ENCODE peak calls at places on chromosomes 16 and 17, in nine cellular contexts. One of them, this sample, is unnamed.

GRCh38 chr17:54903375-54903774 is 2.7 kb downstream of the TOM1L1 start:
- DNase-seq in WERI-Rb-1: no peak
- DNase-seq in HL-60: no peak
- DNase-seq in breast epithelium: peak
- DNase-seq in tibial nerve: no peak
- DNase-seq in psoas muscle: peak
- DNase-seq in hepatocyte: peak
- DNase-seq in cardiac muscle cell: no peak
- DNase-seq in BE2C: peak
- DNase-seq in this sample: peak

GRCh38 chr17:17681744-17682292 is 560 bp downstream of the RAI1 start:
- DNase-seq in psoas muscle: peak
- DNase-seq in hepatocyte: peak
- DNase-seq in cardiac muscle cell: no peak
- DNase-seq in BE2C: peak
- DNase-seq in WERI-Rb-1: peak
- DNase-seq in HL-60: peak
- DNase-seq in breast epithelium: no peak
- DNase-seq in tibial nerve: no peak
- DNase-seq in this sample: no peak

GRCh38 chr16:55047331-55047730 is 116.7 kb downstream of the IRX5 start:
- DNase-seq in BE2C: no peak
- DNase-seq in psoas muscle: no peak
- DNase-seq in breast epithelium: no peak
- DNase-seq in WERI-Rb-1: no peak
- DNase-seq in cardiac muscle cell: no peak
- DNase-seq in HL-60: no peak
- DNase-seq in tibial nerve: no peak
- DNase-seq in hepatocyte: no peak
- DNase-seq in this sample: no peak

GRCh38 chr17:15261818-15262290 is 3.3 kb downstream of the PMP22 start:
- DNase-seq in psoas muscle: no peak
- DNase-seq in breast epithelium: no peak
- DNase-seq in WERI-Rb-1: no peak
- DNase-seq in cardiac muscle cell: no peak
- DNase-seq in tibial nerve: no peak
- DNase-seq in HL-60: no peak
- DNase-seq in BE2C: peak
- DNase-seq in hepatocyte: no peak
- DNase-seq in this sample: no peak

GRCh38 chr17:67582632-67583230 is 135.0 kb upstream of the NOL11 start:
- DNase-seq in tibial nerve: no peak
- DNase-seq in cardiac muscle cell: no peak
- DNase-seq in BE2C: peak
- DNase-seq in WERI-Rb-1: no peak
- DNase-seq in hepatocyte: no peak
- DNase-seq in breast epithelium: no peak
- DNase-seq in psoas muscle: no peak
- DNase-seq in HL-60: no peak
- DNase-seq in this sample: peak

GRCh38 chr17:79047923-79048825 is 24.2 kb downstream of the C1QTNF1 start:
- DNase-seq in hepatocyte: no peak
- DNase-seq in cardiac muscle cell: no peak
- DNase-seq in BE2C: no peak
- DNase-seq in WERI-Rb-1: no peak
- DNase-seq in HL-60: no peak
- DNase-seq in breast epithelium: no peak
- DNase-seq in psoas muscle: peak
- DNase-seq in tibial nerve: no peak
- DNase-seq in this sample: no peak

GRCh38 chr17:21239680-21240374 is 13.4 kb downstream of the NATD1 start:
- DNase-seq in tibial nerve: no peak
- DNase-seq in psoas muscle: no peak
- DNase-seq in WERI-Rb-1: no peak
- DNase-seq in hepatocyte: no peak
- DNase-seq in BE2C: no peak
- DNase-seq in breast epithelium: no peak
- DNase-seq in cardiac muscle cell: peak
- DNase-seq in HL-60: peak
- DNase-seq in this sample: no peak

GRCh38 chr17:80319999-80320344 is 59.3 kb downstream of the RNF213 start:
- DNase-seq in HL-60: no peak
- DNase-seq in psoas muscle: no peak
- DNase-seq in BE2C: no peak
- DNase-seq in hepatocyte: no peak
- DNase-seq in cardiac muscle cell: no peak
- DNase-seq in breast epithelium: no peak
- DNase-seq in WERI-Rb-1: no peak
- DNase-seq in tibial nerve: no peak
- DNase-seq in this sample: no peak

GRCh38 chr16:3774156-3774767 is 56.9 kb upstream of the TRAP1 start:
- DNase-seq in HL-60: no peak
- DNase-seq in BE2C: peak
- DNase-seq in tibial nerve: peak
- DNase-seq in psoas muscle: no peak
- DNase-seq in cardiac muscle cell: no peak
- DNase-seq in hepatocyte: no peak
- DNase-seq in breast epithelium: no peak
- DNase-seq in WERI-Rb-1: no peak
- DNase-seq in this sample: no peak

GRCh38 chr17:79560527-79560926 is 50.3 kb downstream of the RBFOX3 start:
- DNase-seq in WERI-Rb-1: no peak
- DNase-seq in breast epithelium: no peak
- DNase-seq in HL-60: no peak
- DNase-seq in BE2C: no peak
- DNase-seq in cardiac muscle cell: no peak
- DNase-seq in psoas muscle: peak
- DNase-seq in tibial nerve: no peak
- DNase-seq in hepatocyte: no peak
- DNase-seq in this sample: no peak

GRCh38 chr17:58324409-58325288 is 3.9 kb downstream of the TSPOAP1 start:
- DNase-seq in cardiac muscle cell: peak
- DNase-seq in WERI-Rb-1: peak
- DNase-seq in hepatocyte: peak
- DNase-seq in tibial nerve: no peak
- DNase-seq in BE2C: peak
- DNase-seq in psoas muscle: peak
- DNase-seq in breast epithelium: no peak
- DNase-seq in HL-60: no peak
- DNase-seq in this sample: peak

GRCh38 chr17:72370819-72371218 is 250.0 kb downstream of the SOX9 start:
- DNase-seq in breast epithelium: no peak
- DNase-seq in cardiac muscle cell: no peak
- DNase-seq in BE2C: no peak
- DNase-seq in psoas muscle: no peak
- DNase-seq in tibial nerve: no peak
- DNase-seq in WERI-Rb-1: no peak
- DNase-seq in HL-60: no peak
- DNase-seq in hepatocyte: no peak
- DNase-seq in this sample: no peak

GRCh38 chr16:14509055-14509454 is 121.0 kb downstream of the PARN start:
- DNase-seq in psoas muscle: no peak
- DNase-seq in HL-60: no peak
- DNase-seq in hepatocyte: no peak
- DNase-seq in tibial nerve: no peak
- DNase-seq in WERI-Rb-1: no peak
- DNase-seq in breast epithelium: no peak
- DNase-seq in BE2C: no peak
- DNase-seq in cardiac muscle cell: no peak
- DNase-seq in this sample: peak

GRCh38 chr17:1752425-1752941 is 9.4 kb upstream of the SERPINF1 start:
- DNase-seq in tibial nerve: no peak
- DNase-seq in HL-60: peak
- DNase-seq in BE2C: no peak
- DNase-seq in hepatocyte: no peak
- DNase-seq in cardiac muscle cell: no peak
- DNase-seq in psoas muscle: no peak
- DNase-seq in WERI-Rb-1: no peak
- DNase-seq in breast epithelium: peak
- DNase-seq in this sample: no peak

GRCh38 chr16:5033256-5034166 is at the start of gene NAGPA:
- DNase-seq in tibial nerve: peak
- DNase-seq in breast epithelium: peak
- DNase-seq in hepatocyte: peak
- DNase-seq in BE2C: peak
- DNase-seq in cardiac muscle cell: peak
- DNase-seq in psoas muscle: peak
- DNase-seq in WERI-Rb-1: peak
- DNase-seq in HL-60: peak
- DNase-seq in this sample: no peak

GRCh38 chr17:81345211-81346089 is 49.8 kb upstream of the BAHCC1 start:
- DNase-seq in HL-60: peak
- DNase-seq in tibial nerve: peak
- DNase-seq in BE2C: peak
- DNase-seq in psoas muscle: peak
- DNase-seq in WERI-Rb-1: peak
- DNase-seq in hepatocyte: peak
- DNase-seq in breast epithelium: peak
- DNase-seq in cardiac muscle cell: peak
- DNase-seq in this sample: no peak

GRCh38 chr16:89437991-89438390 is 52.4 kb downstream of the ANKRD11 start:
- DNase-seq in breast epithelium: no peak
- DNase-seq in WERI-Rb-1: no peak
- DNase-seq in BE2C: no peak
- DNase-seq in tibial nerve: no peak
- DNase-seq in hepatocyte: no peak
- DNase-seq in psoas muscle: no peak
- DNase-seq in cardiac muscle cell: no peak
- DNase-seq in HL-60: no peak
- DNase-seq in this sample: no peak

GRCh38 chr17:70314506-70314905 is 145.2 kb downstream of the KCNJ2 start:
- DNase-seq in WERI-Rb-1: no peak
- DNase-seq in HL-60: peak
- DNase-seq in breast epithelium: no peak
- DNase-seq in tibial nerve: no peak
- DNase-seq in BE2C: peak
- DNase-seq in psoas muscle: no peak
- DNase-seq in hepatocyte: no peak
- DNase-seq in cardiac muscle cell: no peak
- DNase-seq in this sample: no peak
- TF ChIP-seq CTCF in WERI-Rb-1: no peak
- TF ChIP-seq CTCF in HL-60: no peak
- TF ChIP-seq CTCF in breast epithelium: no peak
- TF ChIP-seq CTCF in tibial nerve: no peak
- TF ChIP-seq CTCF in BE2C: no peak
- TF ChIP-seq CTCF in psoas muscle: no peak
- TF ChIP-seq CTCF in hepatocyte: no peak
- TF ChIP-seq CTCF in cardiac muscle cell: no peak
- TF ChIP-seq CTCF in this sample: no peak

DNA sequence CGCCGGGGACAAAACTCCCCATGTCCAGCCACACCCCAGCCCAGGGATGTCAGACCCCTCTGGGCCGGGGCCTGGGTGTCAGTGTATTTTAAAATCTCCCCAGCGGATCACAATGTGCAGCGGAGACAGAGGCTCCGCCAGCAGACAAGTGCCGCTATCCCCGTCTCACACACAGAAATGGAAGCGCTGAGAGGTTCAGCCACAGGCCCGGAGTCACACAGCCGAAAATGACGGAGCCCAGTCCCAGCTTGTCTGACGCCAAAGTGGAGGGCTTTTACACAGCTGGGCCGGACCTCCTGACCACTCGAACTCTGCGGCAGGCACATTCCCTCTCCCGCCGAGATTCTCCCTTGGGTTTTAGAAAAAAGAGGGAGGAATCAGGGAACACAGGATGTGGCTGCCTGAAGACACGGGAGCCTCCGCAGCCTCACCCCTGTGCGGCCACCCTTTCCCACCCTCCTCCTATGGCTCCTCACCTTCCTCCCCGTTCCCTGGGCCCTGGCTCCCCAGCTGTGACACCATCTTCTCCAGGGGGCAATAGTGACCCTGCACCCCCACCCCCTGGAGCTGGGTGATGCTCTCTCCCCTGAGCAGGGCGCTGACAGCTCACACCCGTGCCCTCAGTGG is 6.8 kb upstream of the OSGIN1 start:
- DNase-seq in cardiac muscle cell: no peak
- DNase-seq in WERI-Rb-1: no peak
- DNase-seq in BE2C: no peak
- DNase-seq in breast epithelium: no peak
- DNase-seq in psoas muscle: no peak
- DNase-seq in tibial nerve: no peak
- DNase-seq in HL-60: no peak
- DNase-seq in hepatocyte: no peak
- DNase-seq in this sample: no peak
- H3K4me3 ChIP-seq in cardiac muscle cell: no peak
- H3K4me3 ChIP-seq in WERI-Rb-1: no peak
- H3K4me3 ChIP-seq in BE2C: no peak
- H3K4me3 ChIP-seq in breast epithelium: no peak
- H3K4me3 ChIP-seq in psoas muscle: no peak
- H3K4me3 ChIP-seq in tibial nerve: no peak
- H3K4me3 ChIP-seq in HL-60: no peak
- H3K4me3 ChIP-seq in hepatocyte: no peak
- H3K4me3 ChIP-seq in this sample: no peak

GRCh38 chr17:19756551-19756950 is 8.5 kb upstream of the ALDH3A1 start:
- DNase-seq in breast epithelium: no peak
- DNase-seq in WERI-Rb-1: no peak
- DNase-seq in psoas muscle: peak
- DNase-seq in BE2C: no peak
- DNase-seq in tibial nerve: no peak
- DNase-seq in hepatocyte: peak
- DNase-seq in HL-60: no peak
- DNase-seq in cardiac muscle cell: peak
- DNase-seq in this sample: no peak
- TF ChIP-seq CTCF in breast epithelium: no peak
- TF ChIP-seq CTCF in WERI-Rb-1: no peak
- TF ChIP-seq CTCF in psoas muscle: no peak
- TF ChIP-seq CTCF in BE2C: no peak
- TF ChIP-seq CTCF in tibial nerve: no peak
- TF ChIP-seq CTCF in hepatocyte: no peak
- TF ChIP-seq CTCF in HL-60: no peak
- TF ChIP-seq CTCF in cardiac muscle cell: no peak
- TF ChIP-seq CTCF in this sample: no peak

GRCh38 chr16:10385725-10386516 is at the start of gene ATF7IP2:
- DNase-seq in HL-60: peak
- DNase-seq in BE2C: peak
- DNase-seq in psoas muscle: peak
- DNase-seq in WERI-Rb-1: no peak
- DNase-seq in cardiac muscle cell: peak
- DNase-seq in breast epithelium: peak
- DNase-seq in hepatocyte: peak
- DNase-seq in tibial nerve: peak
- DNase-seq in this sample: peak

GRCh38 chr16:10390330-10390729 is 4.5 kb downstream of the ATF7IP2 start:
- DNase-seq in BE2C: no peak
- DNase-seq in tibial nerve: no peak
- DNase-seq in hepatocyte: no peak
- DNase-seq in cardiac muscle cell: no peak
- DNase-seq in psoas muscle: no peak
- DNase-seq in breast epithelium: no peak
- DNase-seq in WERI-Rb-1: no peak
- DNase-seq in HL-60: no peak
- DNase-seq in this sample: no peak

GRCh38 chr16:10388987-10389386 is 3.1 kb downstream of the ATF7IP2 start:
- DNase-seq in cardiac muscle cell: no peak
- DNase-seq in breast epithelium: no peak
- DNase-seq in HL-60: no peak
- DNase-seq in psoas muscle: no peak
- DNase-seq in WERI-Rb-1: no peak
- DNase-seq in hepatocyte: no peak
- DNase-seq in tibial nerve: no peak
- DNase-seq in BE2C: no peak
- DNase-seq in this sample: no peak

GRCh38 chr16:10386517-10387377 is 886 bp downstream of the ATF7IP2 start:
- DNase-seq in breast epithelium: no peak
- DNase-seq in WERI-Rb-1: no peak
- DNase-seq in HL-60: peak
- DNase-seq in cardiac muscle cell: no peak
- DNase-seq in hepatocyte: peak
- DNase-seq in tibial nerve: no peak
- DNase-seq in psoas muscle: no peak
- DNase-seq in BE2C: no peak
- DNase-seq in this sample: no peak

GRCh38 chr16:10387378-10387681 is 1.5 kb downstream of the ATF7IP2 start:
- DNase-seq in tibial nerve: no peak
- DNase-seq in breast epithelium: no peak
- DNase-seq in cardiac muscle cell: no peak
- DNase-seq in WERI-Rb-1: no peak
- DNase-seq in hepatocyte: no peak
- DNase-seq in BE2C: no peak
- DNase-seq in psoas muscle: no peak
- DNase-seq in HL-60: no peak
- DNase-seq in this sample: no peak
- H3K4me3 ChIP-seq in tibial nerve: no peak
- H3K4me3 ChIP-seq in breast epithelium: no peak
- H3K4me3 ChIP-seq in cardiac muscle cell: peak
- H3K4me3 ChIP-seq in WERI-Rb-1: no peak
- H3K4me3 ChIP-seq in hepatocyte: peak
- H3K4me3 ChIP-seq in BE2C: peak
- H3K4me3 ChIP-seq in psoas muscle: peak
- H3K4me3 ChIP-seq in HL-60: peak
- H3K4me3 ChIP-seq in this sample: peak